ENCODE peak calls at places on chromosomes 1 and 21, in four cellular contexts. T is aorta, B is BJ, Q is left ventricle myocardium inferior. H is an unnamed sample.

GRCh38 chr1:203287109-203287893 is 18.0 kb upstream of the BTG2 start:
- DNase-seq in T (peak), B (no peak), Q (peak), H (no peak)

GRCh38 chr1:174217787-174218574 is 58.7 kb downstream of the RABGAP1L start:
- DNase-seq in T (no peak), B (no peak), Q (no peak), H (no peak)

GRCh38 chr1:8662380-8663072 is 154.9 kb downstream of the RERE start:
- DNase-seq in T (no peak), B (no peak), Q (no peak), H (no peak)

GRCh38 chr1:228037401-228038386 is 30.9 kb downstream of the WNT3A start:
- DNase-seq in T (peak), B (no peak), Q (no peak), H (no peak)

GRCh38 chr1:85049735-85050166 is 1.5 kb upstream of the MCOLN3 start:
- DNase-seq in T (no peak), B (no peak), Q (no peak), H (no peak)

GRCh38 chr1:36349839-36350238 is 26.4 kb upstream of the EVA1B start:
- DNase-seq in T (peak), B (no peak), Q (no peak), H (no peak)

GRCh38 chr1:154178006-154178405 is 13.9 kb downstream of the TPM3 start:
- DNase-seq in T (no peak), B (no peak), Q (no peak), H (no peak)

GRCh38 chr1:5975133-5975880 is 16.9 kb downstream of the NPHP4 start:
- DNase-seq in T (no peak), B (no peak), Q (peak), H (no peak)

GRCh38 chr1:116766616-116767469 is 12.6 kb downstream of the CD2 start:
- DNase-seq in T (no peak), B (no peak), Q (no peak), H (no peak)

GRCh38 chr1:41540886-41541591 is 56.6 kb upstream of the EDN2 start:
- DNase-seq in T (no peak), B (no peak), Q (no peak), H (no peak)

GRCh38 chr21:34702341-34702807 is 33.6 kb downstream of the CLIC6 start:
- DNase-seq in T (peak), B (peak), Q (no peak), H (peak)

GRCh38 chr21:23452384-23453083 is 2154.7 kb downstream of the MRPL39 start:
- DNase-seq in T (no peak), B (no peak), Q (no peak), H (no peak)

GRCh38 chr1:147849097-147849873 is 53.3 kb upstream of the GJA8 start:
- DNase-seq in T (no peak), B (no peak), Q (no peak), H (no peak)

GRCh38 chr1:7043729-7044470 is 258.6 kb downstream of the CAMTA1 start:
- DNase-seq in T (no peak), B (no peak), Q (no peak), H (no peak)

GRCh38 chr1:229410370-229410691 is 23.6 kb downstream of the ACTA1 start:
- DNase-seq in T (no peak), B (no peak), Q (no peak), H (no peak)

GRCh38 chr1:57850572-57850971 is 426.7 kb upstream of the DAB1 start:
- DNase-seq in T (no peak), B (no peak), Q (no peak), H (no peak)
- H3K4me3 ChIP-seq in T (no peak), B (no peak), Q (no peak), H (no peak)

GRCh38 chr1:119225270-119225669 is 84.8 kb upstream of the WARS2 start:
- DNase-seq in T (no peak), B (no peak), Q (no peak), H (no peak)

GRCh38 chr1:119226880-119227279 is 86.4 kb upstream of the WARS2 start:
- DNase-seq in T (no peak), B (no peak), Q (no peak), H (no peak)

GRCh38 chr1:119225831-119226230 is 85.4 kb upstream of the WARS2 start:
- DNase-seq in T (no peak), B (no peak), Q (no peak), H (no peak)

GRCh38 chr1:119228318-119228717 is 87.9 kb upstream of the WARS2 start:
- DNase-seq in T (no peak), B (no peak), Q (no peak), H (no peak)

DNA sequence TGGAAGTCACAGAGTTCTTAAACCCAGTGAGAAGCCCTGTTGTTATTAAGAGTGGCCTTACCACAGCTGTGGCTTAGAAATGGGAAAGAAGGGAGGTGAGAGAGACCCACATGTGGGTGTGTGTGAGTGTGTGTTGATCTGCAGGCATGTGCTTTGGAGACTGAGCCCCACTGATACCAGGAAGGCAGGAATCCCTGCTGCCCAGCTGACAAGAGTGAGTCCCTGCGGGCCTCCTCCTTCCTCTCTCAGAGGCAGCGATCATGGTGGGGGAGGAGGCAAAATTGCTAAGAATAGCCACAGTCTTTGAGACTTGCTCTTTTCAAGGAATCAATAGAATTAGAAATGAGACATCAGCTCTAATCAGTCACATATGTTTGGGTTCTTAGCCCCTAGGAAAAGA is 87.0 kb upstream of the WARS2 start:
- DNase-seq in T (no peak), B (no peak), Q (no peak), H (no peak)
- H3K4me3 ChIP-seq in T (no peak), B (no peak), Q (no peak), H (no peak)

GRCh38 chr1:21291184-21291583 is 921 bp upstream of the ECE1 start:
- DNase-seq in T (no peak), B (no peak), Q (no peak), H (no peak)
- H3K4me3 ChIP-seq in T (no peak), B (no peak), Q (peak), H (peak)

DNA sequence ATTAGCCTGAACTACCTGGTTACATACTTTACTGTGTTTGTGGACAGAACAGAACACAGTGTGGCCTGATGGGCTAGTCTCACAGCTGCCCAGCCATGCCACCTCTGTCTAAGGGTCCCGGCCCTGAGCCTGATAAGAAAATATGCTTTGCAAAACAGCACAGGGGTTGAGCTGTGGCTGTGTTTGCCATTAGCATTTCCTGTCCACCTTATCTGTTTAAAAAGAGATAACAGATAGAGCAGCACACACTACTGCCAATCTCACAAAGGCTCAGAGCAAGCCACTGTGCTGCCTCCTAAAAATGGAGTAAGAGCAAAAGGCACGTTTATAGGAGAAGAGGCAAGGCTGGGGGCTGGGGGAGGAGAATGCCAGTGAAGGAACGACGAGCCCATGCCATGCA is 95.0 kb downstream of the SUSD4 start:
- DNase-seq in T (no peak), B (no peak), Q (no peak), H (peak)
- H3K4me3 ChIP-seq in T (no peak), B (no peak), Q (no peak), H (no peak)

DNA sequence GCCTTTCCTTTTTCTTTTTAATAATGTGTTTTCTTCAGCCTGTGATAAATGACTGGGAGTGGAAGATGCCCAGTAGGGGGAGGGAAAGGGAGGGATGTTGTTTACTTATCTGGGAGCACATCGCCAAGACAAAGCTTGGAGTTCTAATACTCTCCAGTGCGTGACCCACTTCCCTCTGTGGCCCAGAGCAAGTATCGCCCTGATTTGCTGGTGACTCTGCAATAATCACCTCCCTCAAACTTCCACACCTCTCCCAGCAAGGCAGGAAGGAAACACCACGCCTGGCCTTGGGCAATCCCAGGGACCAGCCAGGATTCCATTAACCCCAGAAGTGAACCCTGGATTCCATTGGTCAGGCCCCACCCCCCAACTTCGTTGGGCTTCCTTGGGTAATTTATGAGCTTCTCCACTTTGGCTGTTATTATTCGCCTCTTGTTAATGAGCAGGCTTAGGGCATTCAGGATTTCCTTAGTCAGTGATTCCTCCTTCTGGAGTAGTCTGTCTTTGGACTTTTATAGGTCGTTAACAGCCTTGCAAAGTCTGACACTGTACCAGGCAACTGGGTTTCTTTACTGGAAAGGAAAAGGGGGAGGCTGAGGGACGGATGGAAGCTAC is 24.3 kb upstream of the GRHL3 start:
- DNase-seq in T (peak), B (peak), Q (no peak), H (peak)
- H3K4me3 ChIP-seq in T (no peak), B (no peak), Q (no peak), H (no peak)

GRCh38 chr1:44616284-44616990 is 57.8 kb downstream of the TMEM53 start:
- DNase-seq in T (no peak), B (no peak), Q (no peak), H (no peak)
- H3K4me3 ChIP-seq in T (no peak), B (peak), Q (peak), H (peak)

DNA sequence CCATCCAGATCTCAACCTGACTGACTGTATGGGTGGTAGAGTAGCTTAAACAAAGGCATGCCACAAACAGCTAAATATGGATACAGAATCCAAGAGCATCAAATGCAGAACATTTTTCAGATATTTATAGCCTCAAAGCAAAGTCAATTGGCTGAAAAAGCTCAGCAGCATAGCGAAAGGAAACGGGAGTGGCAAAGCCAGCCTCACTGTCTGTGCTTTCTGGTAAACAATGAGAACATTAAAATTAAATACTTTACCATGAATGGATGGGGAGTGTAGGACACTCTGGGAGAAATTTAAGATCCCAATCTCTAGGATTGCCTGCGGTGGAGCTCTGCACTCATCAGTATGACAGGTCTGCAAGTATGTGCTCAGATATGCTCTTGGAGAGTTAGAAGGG is 4.4 kb downstream of the RASAL2 start:
- DNase-seq in T (no peak), B (no peak), Q (no peak), H (no peak)
- H3K4me3 ChIP-seq in T (peak), B (no peak), Q (peak), H (peak)